ENCODE peak calls at places on chromosomes 3 and 15, in six cellular contexts. K is NCI-H1436, X is cardiac muscle cell, D is cardiac fibroblast, Q is HTR-8/SVneo, B is HFF-Myc. L is an unnamed sample.

GRCh38 chr15:59696332-59696731 is 7.2 kb upstream of the BNIP2 start:
- DNase-seq in Q (no peak), X (no peak), D (no peak), K (no peak), B (no peak), L (no peak)

GRCh38 chr15:69537085-69537484 is 84.5 kb downstream of the RPLP1 start:
- DNase-seq in Q (no peak), B (no peak), D (no peak), X (no peak), K (peak), L (no peak)

GRCh38 chr15:28096720-28097431 is 2.2 kb downstream of the OCA2 start:
- DNase-seq in Q (no peak), B (no peak), X (no peak), K (no peak), D (no peak), L (no peak)

GRCh38 chr3:145333931-145334330 is 827.1 kb downstream of the PLOD2 start:
- DNase-seq in X (no peak), K (no peak), Q (no peak), B (no peak), D (no peak), L (no peak)

GRCh38 chr15:92880796-92881569 is 19.1 kb upstream of the CHD2 start:
- DNase-seq in X (peak), D (no peak), Q (no peak), K (no peak), B (no peak), L (no peak)

GRCh38 chr3:167406876-167407492 is 26.9 kb upstream of the ZBBX start:
- DNase-seq in D (peak), X (peak), B (no peak), Q (peak), K (peak), L (peak)

GRCh38 chr3:58388550-58389061 is 45.0 kb downstream of the PDHB start:
- DNase-seq in K (no peak), X (peak), Q (no peak), D (peak), B (peak), L (peak)

GRCh38 chr15:40340038-40340739 is 550 bp downstream of the CCDC9B start:
- DNase-seq in B (no peak), K (peak), D (peak), X (peak), Q (no peak), L (no peak)

GRCh38 chr3:127610105-127610504 is 11.9 kb downstream of the MCM2 start:
- DNase-seq in D (peak), Q (no peak), B (no peak), K (no peak), X (no peak), L (no peak)

GRCh38 chr3:43178891-43179366 is 73.0 kb upstream of the POMGNT2 start:
- DNase-seq in K (no peak), X (no peak), Q (no peak), D (peak), B (no peak), L (peak)

GRCh38 chr3:64747682-64748081 is 59.9 kb upstream of the ADAMTS9 start:
- DNase-seq in B (no peak), X (no peak), D (no peak), Q (no peak), K (no peak), L (no peak)

GRCh38 chr3:30282052-30282708 is 324.2 kb upstream of the TGFBR2 start:
- DNase-seq in D (peak), B (peak), Q (peak), X (peak), K (no peak), L (peak)

GRCh38 chr15:74449066-74449465 is 11.9 kb downstream of the UBL7 start:
- DNase-seq in K (no peak), D (no peak), B (no peak), X (no peak), Q (no peak), L (no peak)

GRCh38 chr15:92018535-92019239 is 165.2 kb downstream of the SLCO3A1 start:
- DNase-seq in K (peak), B (no peak), Q (no peak), X (no peak), D (no peak), L (no peak)

GRCh38 chr15:63971427-63971805 is 74.9 kb downstream of the DAPK2 start:
- DNase-seq in X (no peak), B (no peak), Q (no peak), D (no peak), K (no peak), L (no peak)

GRCh38 chr3:127970966-127971592 is 56.0 kb downstream of the KBTBD12 start:
- DNase-seq in Q (peak), X (peak), B (peak), K (peak), D (peak), L (peak)

GRCh38 chr15:65275728-65276126 is 11.0 kb downstream of the PARP16 start:
- DNase-seq in X (peak), Q (peak), D (peak), B (no peak), K (no peak), L (no peak)

GRCh38 chr3:45273681-45274515 is 47.8 kb upstream of the TMEM158 start:
- DNase-seq in X (no peak), K (no peak), B (no peak), Q (no peak), D (peak), L (no peak)

GRCh38 chr15:58167095-58167591 is 29.0 kb downstream of the AQP9 start:
- DNase-seq in K (no peak), B (no peak), X (no peak), Q (no peak), D (no peak), L (no peak)

GRCh38 chr15:36347272-36347864 is 232.1 kb upstream of the CDIN1 start:
- DNase-seq in Q (peak), K (no peak), D (no peak), X (no peak), B (no peak), L (no peak)

GRCh38 chr3:101312545-101312944 is 7.8 kb downstream of the IMPG2 start:
- DNase-seq in K (no peak), X (no peak), D (no peak), B (no peak), Q (no peak), L (no peak)

GRCh38 chr3:33128706-33129105 is 14.9 kb downstream of the CRTAP start:
- DNase-seq in D (no peak), X (peak), B (no peak), Q (no peak), K (no peak), L (no peak)

GRCh38 chr3:122555275-122556071 is 8.6 kb downstream of the PARP9 start:
- DNase-seq in K (no peak), D (peak), B (no peak), X (peak), Q (no peak), L (no peak)

GRCh38 chr3:190183121-190183520 is 62.4 kb upstream of the P3H2 start:
- DNase-seq in D (peak), K (no peak), Q (no peak), X (peak), B (peak), L (no peak)

GRCh38 chr15:92020207-92020606 is 166.7 kb downstream of the SLCO3A1 start:
- DNase-seq in D (no peak), B (no peak), K (no peak), Q (no peak), X (peak), L (no peak)

GRCh38 chr3:172856766-172857742 is 106.5 kb downstream of the ECT2 start:
- DNase-seq in X (peak), D (peak), B (no peak), Q (peak), K (no peak), L (no peak)

GRCh38 chr15:66704019-66704782 is 2.2 kb downstream of the SMAD6 start:
- DNase-seq in B (no peak), K (no peak), D (no peak), Q (no peak), X (no peak), L (no peak)

GRCh38 chr3:178603735-178604134 is 67.5 kb downstream of the KCNMB2 start:
- DNase-seq in D (no peak), X (no peak), Q (no peak), K (no peak), B (no peak), L (no peak)

GRCh38 chr3:148924572-148924971 is 59.5 kb downstream of the CPA3 start:
- DNase-seq in D (peak), X (peak), Q (peak), K (no peak), B (peak), L (peak)

GRCh38 chr3:73874596-73874995 is 249.9 kb upstream of the PDZRN3 start:
- DNase-seq in D (no peak), X (no peak), K (no peak), B (no peak), Q (no peak), L (no peak)

L was measured in COLO829.